ENCODE peak calls at places on chromosome 3, in five cellular contexts. One of them, this sample, is unnamed.

GRCh38 chr3:99747915-99748314 is 69.7 kb upstream of the CMSS1 start:
- DNase-seq in WTC11: no peak
- DNase-seq in heart right ventricle: no peak
- DNase-seq in AG08395: peak
- DNase-seq in NCI-H82: peak
- DNase-seq in this sample: no peak

GRCh38 chr3:182808041-182808765 is 14.9 kb downstream of the ATP11B start:
- DNase-seq in AG08395: no peak
- DNase-seq in NCI-H82: no peak
- DNase-seq in heart right ventricle: no peak
- DNase-seq in WTC11: no peak
- DNase-seq in this sample: no peak

GRCh38 chr3:158808697-158809096 is 6.8 kb downstream of the MFSD1 start:
- DNase-seq in AG08395: peak
- DNase-seq in heart right ventricle: no peak
- DNase-seq in WTC11: no peak
- DNase-seq in NCI-H82: no peak
- DNase-seq in this sample: no peak

GRCh38 chr3:141797167-141797773 is 34.1 kb downstream of the GRK7 start:
- DNase-seq in WTC11: peak
- DNase-seq in heart right ventricle: peak
- DNase-seq in NCI-H82: no peak
- DNase-seq in AG08395: peak
- DNase-seq in this sample: peak

GRCh38 chr3:141266797-141267555 is 35.4 kb downstream of the PXYLP1 start:
- DNase-seq in heart right ventricle: no peak
- DNase-seq in WTC11: no peak
- DNase-seq in NCI-H82: no peak
- DNase-seq in AG08395: no peak
- DNase-seq in this sample: no peak

GRCh38 chr3:18007980-18008379 is 265.5 kb upstream of the TBC1D5 start:
- DNase-seq in WTC11: no peak
- DNase-seq in heart right ventricle: no peak
- DNase-seq in AG08395: no peak
- DNase-seq in NCI-H82: no peak
- DNase-seq in this sample: no peak

GRCh38 chr3:50575372-50575771 is 6.0 kb downstream of the HEMK1 start:
- DNase-seq in NCI-H82: no peak
- DNase-seq in AG08395: peak
- DNase-seq in heart right ventricle: no peak
- DNase-seq in WTC11: no peak
- DNase-seq in this sample: no peak

GRCh38 chr3:147397155-147397888 is 9.0 kb downstream of the ZIC4 start:
- DNase-seq in WTC11: peak
- DNase-seq in NCI-H82: no peak
- DNase-seq in AG08395: peak
- DNase-seq in heart right ventricle: no peak
- DNase-seq in this sample: no peak

GRCh38 chr3:18825586-18826157 is 322.6 kb upstream of the KCNH8 start:
- DNase-seq in NCI-H82: no peak
- DNase-seq in heart right ventricle: no peak
- DNase-seq in WTC11: no peak
- DNase-seq in AG08395: no peak
- DNase-seq in this sample: no peak

This sample was measured in left ventricle myocardium inferior.